ENCODE peak calls at places on chromosome 17, in four cellular contexts. Q is trophoblast cell, D is IMR-90, Z is neuronal stem cell. X is an unnamed sample.

GRCh38 chr17:42989726-42990652 is 8.2 kb upstream of the RPL27 start:
- DNase-seq in Q (no peak), D (peak; percentile 26), Z (no peak), X (no peak)

GRCh38 chr17:17757391-17757791 is 76.1 kb downstream of the RAI1 start:
- DNase-seq in Q (no peak), D (no peak), Z (no peak), X (no peak)

GRCh38 chr17:9124554-9124935 is 103.2 kb downstream of the NTN1 start:
- DNase-seq in Q (no peak), D (no peak), Z (no peak), X (no peak)

GRCh38 chr17:39673335-39674081 is 5.3 kb downstream of the PNMT start:
- DNase-seq in Q (no peak), D (no peak), Z (no peak), X (no peak)

GRCh38 chr17:64920026-64920418 is 744 bp upstream of the LRRC37A3 start:
- DNase-seq in Q (peak; percentile 38), D (no peak), Z (no peak), X (no peak)

GRCh38 chr17:16398270-16399267 is 16.8 kb upstream of the TRPV2 start:
- DNase-seq in Q (peak; percentile 84), D (no peak), Z (no peak), X (no peak)

GRCh38 chr17:17780941-17781590 is 55.7 kb downstream of the SREBF1 start:
- DNase-seq in Q (no peak), D (peak; percentile 65), Z (peak; percentile 68), X (peak; percentile 95)

GRCh38 chr17:45332989-45333701 is 16.3 kb upstream of the MAP3K14 start:
- DNase-seq in Q (peak; percentile 5), D (no peak), Z (no peak), X (peak; percentile 40)

GRCh38 chr17:17412331-17412730 is 64.5 kb upstream of the MED9 start:
- DNase-seq in Q (peak; percentile 87), D (peak; percentile 82), Z (no peak), X (no peak)

GRCh38 chr17:36739208-36739607 is 137.8 kb downstream of the MRM1 start:
- DNase-seq in Q (no peak), D (no peak), Z (no peak), X (no peak)

GRCh38 chr17:32894245-32894644 is 17.3 kb upstream of the MYO1D start:
- DNase-seq in Q (peak; percentile 87), D (no peak), Z (no peak), X (no peak)

GRCh38 chr17:10149573-10150399 is 48.6 kb downstream of the GAS7 start:
- DNase-seq in Q (peak; percentile 80), D (peak; percentile 86), Z (no peak), X (no peak)

GRCh38 chr17:2427910-2428309 is 27.1 kb upstream of the MNT start:
- DNase-seq in Q (no peak), D (no peak), Z (no peak), X (no peak)

GRCh38 chr17:11853321-11854151 is 143.7 kb downstream of the ZNF18 start:
- DNase-seq in Q (no peak), D (no peak), Z (no peak), X (peak; percentile 52)

GRCh38 chr17:11899494-11899893 is 97.8 kb downstream of the ZNF18 start:
- DNase-seq in Q (no peak), D (no peak), Z (peak; percentile 49), X (no peak)

GRCh38 chr17:10646393-10646990 is 10.6 kb downstream of the MYH3 start:
- DNase-seq in Q (peak; percentile 76), D (peak; percentile 70), Z (peak; percentile 77), X (peak; percentile 83)

GRCh38 chr17:51121620-51122472 is 1.2 kb upstream of the SPAG9 start:
- DNase-seq in Q (peak; percentile 100), D (peak; percentile 94), Z (peak; percentile 51), X (peak; percentile 89)

GRCh38 chr17:28885951-28886350 is 11.6 kb downstream of the FLOT2 start:
- DNase-seq in Q (no peak), D (no peak), Z (no peak), X (no peak)

GRCh38 chr17:44348234-44348987 is 3.3 kb downstream of the GRN start:
- DNase-seq in Q (peak; percentile 37), D (peak; percentile 57), Z (no peak), X (no peak)

GRCh38 chr17:55238931-55239297 is 25.8 kb upstream of the HLF start:
- DNase-seq in Q (no peak), D (no peak), Z (no peak), X (peak; percentile 64)

GRCh38 chr17:1005361-1005946 is 8.5 kb downstream of the TIMM22 start:
- DNase-seq in Q (no peak), D (peak; percentile 54), Z (no peak), X (no peak)

GRCh38 chr17:8734876-8735275 is 9.8 kb downstream of the CCDC42 start:
- DNase-seq in Q (no peak), D (no peak), Z (no peak), X (no peak)

GRCh38 chr17:42845918-42846593 is 1.7 kb downstream of the AOC2 start:
- DNase-seq in Q (no peak), D (no peak), Z (no peak), X (no peak)

GRCh38 chr17:35095741-35096140 is 23.9 kb downstream of the RAD51D start:
- DNase-seq in Q (no peak), D (no peak), Z (no peak), X (no peak)

GRCh38 chr17:57834146-57834741 is 15.6 kb downstream of the MRPS23 start:
- DNase-seq in Q (no peak), D (no peak), Z (no peak), X (peak; percentile 83)

GRCh38 chr17:50582741-50583140 is 22.2 kb downstream of the CACNA1G start:
- DNase-seq in Q (no peak), D (no peak), Z (no peak), X (no peak)

DNA sequence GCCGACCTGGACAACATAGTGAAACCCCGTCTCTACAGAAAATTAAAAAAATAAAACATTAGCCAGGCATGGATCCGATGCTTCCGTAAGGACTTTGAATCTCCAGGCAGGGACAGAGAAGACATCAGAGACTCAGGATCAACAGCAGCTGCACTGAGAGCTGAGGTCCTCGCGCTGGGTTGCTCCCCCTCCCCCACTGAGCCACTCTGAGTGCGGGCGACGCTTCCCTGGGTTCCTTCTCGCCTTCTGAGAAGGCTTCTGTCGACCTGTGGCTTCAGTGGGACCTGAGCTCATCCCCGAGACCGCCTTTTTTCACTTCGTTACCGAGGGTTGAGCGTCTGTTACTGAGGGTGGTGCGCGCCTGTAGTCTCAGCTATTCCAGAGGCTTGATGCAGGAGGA is 20.4 kb downstream of the ACTG1 start:
- DNase-seq in Q (no peak), D (no peak), Z (no peak), X (no peak)
- H2AK5ac ChIP-seq in Q (no peak overlapping the region), D (no peak overlapping the region), Z (peak overlapping the region; percentile 32), X (no peak overlapping the region)

GRCh38 chr17:75658237-75658636 is 8.7 kb downstream of the RECQL5 start:
- DNase-seq in Q (no peak), D (no peak), Z (no peak), X (no peak)
- H3K18ac ChIP-seq in Q (no peak overlapping the region), D (no peak overlapping the region), Z (no peak overlapping the region), X (no peak overlapping the region)

GRCh38 chr17:49454050-49454449 is 39.4 kb upstream of the PHB1 start:
- DNase-seq in Q (no peak), D (peak; percentile 29), Z (peak; percentile 44), X (no peak)
- H2BK120ac ChIP-seq in Q (no peak overlapping the region), D (no peak overlapping the region), Z (no peak overlapping the region), X (no peak overlapping the region)

GRCh38 chr17:79619636-79620206 is 8.9 kb upstream of the RBFOX3 start:
- DNase-seq in Q (no peak), D (no peak), Z (no peak), X (peak; percentile 31)
- H2AK5ac ChIP-seq in Q (no peak overlapping the region), D (no peak overlapping the region), Z (no peak overlapping the region), X (no peak overlapping the region)

DNA sequence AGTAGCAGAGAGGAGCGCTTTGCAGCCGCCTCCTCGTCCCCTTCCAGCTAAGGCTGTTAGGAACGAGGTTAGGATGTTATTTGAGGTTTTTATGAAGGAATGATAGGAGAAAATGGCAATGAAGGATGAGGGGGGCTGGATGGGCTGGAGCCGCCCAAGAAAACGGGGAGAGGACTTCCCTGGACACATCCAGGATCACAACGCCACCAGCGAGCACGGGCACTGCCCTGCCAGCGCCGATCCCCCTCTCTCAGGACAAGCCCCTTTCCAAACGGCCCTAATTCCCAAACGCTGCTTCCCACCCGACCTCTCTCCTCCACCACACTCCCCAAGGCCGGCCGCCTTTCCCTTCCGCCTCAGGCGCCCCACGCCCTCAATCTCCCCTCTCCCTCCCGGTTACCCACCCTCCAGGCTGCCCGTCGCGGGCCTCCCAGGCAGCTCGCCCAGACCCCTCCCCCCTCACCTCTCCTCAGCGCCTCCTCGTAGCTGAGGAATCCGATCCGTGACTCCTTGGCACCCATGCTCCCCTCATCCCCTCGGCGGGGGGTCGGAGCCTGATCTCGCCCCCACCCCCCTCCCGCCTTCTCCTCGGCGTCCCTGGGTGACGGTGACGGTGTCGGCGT is 403 bp downstream of the USP32 start:
- DNase-seq in Q (no peak), D (no peak), Z (no peak), X (no peak)
- H3K18ac ChIP-seq in Q (peak overlapping the region; percentile 76), D (peak overlapping the region; percentile 88), Z (peak overlapping the region; percentile 96), X (peak overlapping the region; percentile 38)

DNA sequence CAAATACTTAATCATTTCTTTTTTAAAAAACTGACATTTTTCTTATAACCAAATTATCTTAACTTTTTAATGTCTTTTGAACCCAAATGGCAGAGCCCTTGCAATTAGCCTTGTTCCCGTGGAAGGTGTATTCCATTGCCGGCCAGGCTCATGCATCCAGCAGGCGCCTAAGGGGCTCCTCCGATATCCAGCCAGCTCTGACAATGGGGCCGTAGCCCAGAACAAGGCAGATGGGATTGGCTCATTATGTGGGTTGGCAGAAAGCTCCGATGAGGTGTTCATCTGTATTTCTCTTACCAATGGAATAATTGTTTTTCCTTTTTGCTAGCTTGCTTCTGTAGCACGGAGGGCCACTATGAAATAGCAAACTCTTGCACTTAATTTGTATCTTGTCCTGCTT is 208.2 kb upstream of the CHMP6 start:
- DNase-seq in Q (no peak), D (no peak), Z (no peak), X (peak; percentile 22)
- H2BK120ac ChIP-seq in Q (peak overlapping the region; percentile 2), D (peak overlapping the region; percentile 93), Z (no peak overlapping the region), X (no peak overlapping the region)